ENCODE peak calls at places on chromosome 18, in four cellular contexts. V, R, B and L are unnamed samples.

GRCh38 chr18:62957885-62958472 is 242.6 kb downstream of the PHLPP1 start:
- DNase-seq in B (peak; percentile 70), V (peak; percentile 65), R (no peak), L (peak; percentile 56)

GRCh38 chr18:5842653-5843052 is 52.7 kb downstream of the TMEM200C start:
- DNase-seq in V (no peak), B (no peak), R (no peak), L (no peak)

GRCh38 chr18:70431203-70431624 is 142.4 kb downstream of the SOCS6 start:
- DNase-seq in B (no peak), R (no peak), V (peak; percentile 61), L (no peak)

GRCh38 chr18:21740724-21741510 is at the start of gene MIB1:
- DNase-seq in V (peak; percentile 52), B (no peak), R (peak; percentile 97), L (peak; percentile 47)

GRCh38 chr18:63173983-63174382 is 145.6 kb downstream of the BCL2 start:
- DNase-seq in R (no peak), V (no peak), B (no peak), L (no peak)

GRCh38 chr18:5266721-5267120 is 28.8 kb downstream of the ZBTB14 start:
- DNase-seq in V (no peak), R (no peak), B (no peak), L (no peak)

GRCh38 chr18:67805261-67805660 is 288.7 kb upstream of the DSEL start:
- DNase-seq in V (no peak), B (no peak), R (no peak), L (no peak)

GRCh38 chr18:30623401-30624065 is 419.0 kb downstream of the DSC3 start:
- DNase-seq in V (peak; percentile 1), R (no peak), B (no peak), L (no peak)

GRCh38 chr18:50649821-50650220 is 89.9 kb downstream of the MAPK4 start:
- DNase-seq in B (no peak), V (peak; percentile 77), R (no peak), L (no peak)

GRCh38 chr18:62788891-62789290 is 73.5 kb downstream of the PHLPP1 start:
- DNase-seq in R (no peak), V (peak; percentile 48), B (no peak), L (no peak)

GRCh38 chr18:6961331-6961730 is 156.3 kb downstream of the LAMA1 start:
- DNase-seq in V (no peak), B (no peak), R (no peak), L (no peak)

GRCh38 chr18:66553824-66554223 is 50.1 kb downstream of the CDH19 start:
- DNase-seq in R (no peak), V (peak; percentile 51), B (no peak), L (no peak)

GRCh38 chr18:66548747-66549146 is 55.1 kb downstream of the CDH19 start:
- DNase-seq in R (no peak), V (no peak), B (peak; percentile 7), L (no peak)
- TF ChIP-seq CTCF in R (no peak), V (no peak), B (peak; percentile 33), L (no peak)

DNA sequence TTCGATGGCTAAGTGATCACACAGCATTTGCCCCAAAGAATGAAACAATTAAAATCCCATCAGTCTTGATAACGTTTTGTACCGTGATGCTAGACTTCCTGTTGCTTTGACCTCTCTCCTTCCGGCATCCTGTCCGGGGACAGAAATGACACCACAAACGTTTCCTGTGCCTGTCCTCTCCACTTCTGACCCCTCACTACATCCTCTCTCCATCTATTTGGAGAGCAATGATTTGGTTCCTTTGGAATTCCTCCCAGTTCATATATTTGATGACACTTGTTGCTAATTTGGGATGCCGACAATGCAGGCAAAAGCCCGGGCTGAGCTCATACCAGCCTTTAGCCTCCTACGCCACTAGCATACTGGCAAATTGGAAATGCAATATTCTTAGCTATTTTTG is 151.2 kb upstream of the CCDC68 start:
- DNase-seq in R (no peak), B (no peak), V (no peak), L (no peak)
- TF ChIP-seq CTCF in R (no peak), B (no peak), V (no peak), L (no peak)

GRCh38 chr18:53147472-53147871 is 807.5 kb downstream of the DCC start:
- DNase-seq in V (no peak), R (no peak), B (no peak), L (no peak)

GRCh38 chr18:53152478-53152877 is 812.5 kb downstream of the DCC start:
- DNase-seq in R (no peak), V (no peak), B (no peak), L (no peak)

GRCh38 chr18:53148056-53148574 is 808.1 kb downstream of the DCC start:
- DNase-seq in R (no peak), V (no peak), B (no peak), L (no peak)

GRCh38 chr18:53153800-53154199 is 813.8 kb downstream of the DCC start:
- DNase-seq in R (no peak), V (no peak), B (no peak), L (no peak)

GRCh38 chr18:53153281-53153680 is 813.3 kb downstream of the DCC start:
- DNase-seq in B (peak; percentile 23), V (no peak), R (no peak), L (no peak)
- TF ChIP-seq CTCF in B (peak; percentile 27), V (no peak), R (no peak), L (no peak)

DNA sequence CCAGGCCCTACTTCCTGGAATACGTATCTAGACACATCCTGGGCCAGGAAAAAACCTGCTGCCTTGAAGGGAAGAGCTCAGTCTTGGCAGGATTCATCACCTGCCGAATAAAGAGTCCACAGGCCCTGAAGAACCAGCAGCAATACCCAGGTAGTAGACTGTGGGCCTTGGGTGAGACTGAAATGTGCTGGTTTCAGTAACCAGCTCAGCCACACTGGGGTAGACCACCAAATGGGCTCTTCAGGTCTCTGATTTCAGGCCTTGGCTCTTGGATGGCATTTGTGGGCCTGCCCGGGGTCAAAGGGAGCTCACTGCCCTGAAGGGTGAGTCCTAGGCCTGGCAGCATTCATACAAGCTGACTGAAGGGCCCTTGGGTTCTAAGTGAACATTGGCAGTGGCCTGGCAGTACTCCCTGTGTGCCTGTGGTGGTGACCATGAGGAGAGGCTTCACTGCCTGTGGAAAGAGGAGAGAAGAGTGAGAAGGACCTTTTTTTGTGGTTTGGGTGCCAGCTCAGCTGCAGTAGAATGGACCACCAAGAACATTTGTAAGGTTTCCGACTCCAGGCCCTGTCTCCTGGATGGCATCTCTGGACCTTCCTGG is 175.1 kb downstream of the ANKRD30B start:
- DNase-seq in B (no peak), R (no peak), V (no peak), L (no peak)
- TF ChIP-seq CTCF in B (no peak), R (no peak), V (no peak), L (no peak)

GRCh38 chr18:48977914-48978313 is 27.1 kb upstream of the SMAD7 start:
- DNase-seq in B (no peak), R (no peak), V (no peak), L (no peak)
- TF ChIP-seq CTCF in B (no peak), R (no peak), V (no peak), L (no peak)

GRCh38 chr18:40159141-40160017 is 1795.7 kb upstream of the PIK3C3 start:
- DNase-seq in V (peak; percentile 83), R (no peak), B (peak; percentile 5), L (no peak)
- TF ChIP-seq CTCF in V (peak; percentile 75), R (no peak), B (peak; percentile 24), L (no peak)